ENCODE peak calls at places on chromosomes 12 and 14, in ten cellular contexts. N is RCC 7860; T is choroid plexus epithelial cell; O is foreskin fibroblast; K is LoVo; R is OCI-M1; Z is GM04503; G is naive thymus-derived CD8-positive, alpha-beta T cell; C is aorta; P is posterior cingulate gyrus. S is an unnamed sample.

GRCh38 chr12:56266634-56267442 is at the start of gene COQ10A:
- DNase-seq in N (peak; percentile 68), T (peak; percentile 86), O (peak; percentile 77), K (peak; percentile 93), R (peak; percentile 93), Z (peak; percentile 37), G (peak; percentile 81), C (peak; percentile 94), P (peak; percentile 98), S (peak; percentile 93)

GRCh38 chr12:108627134-108627920 is 6.4 kb downstream of the SELPLG start:
- DNase-seq in N (no peak), T (no peak), O (no peak), K (no peak), R (no peak), Z (no peak), G (no peak), C (no peak), P (peak; percentile 6), S (no peak)

GRCh38 chr14:27528328-27528727 is 930.5 kb upstream of the NOVA1 start:
- DNase-seq in N (no peak), T (peak; percentile 23), O (no peak), K (peak; percentile 11), R (peak; percentile 57), Z (no peak), G (no peak), C (no peak), P (no peak), S (no peak)

GRCh38 chr12:104011265-104011664 is 38.7 kb downstream of the GLT8D2 start:
- DNase-seq in N (peak; percentile 51), T (peak; percentile 88), O (peak; percentile 89), K (no peak), R (no peak), Z (peak; percentile 69), G (no peak), C (no peak), P (no peak), S (no peak)

GRCh38 chr14:24432259-24433131 is 2.7 kb downstream of the KHNYN start:
- DNase-seq in N (no peak), T (no peak), O (no peak), K (no peak), R (no peak), Z (no peak), G (no peak), C (peak; percentile 57), P (no peak), S (no peak)

GRCh38 chr12:110247340-110248095 is 33.5 kb upstream of the ATP2A2 start:
- DNase-seq in N (peak; percentile 74), T (peak; percentile 45), O (no peak), K (peak; percentile 90), R (no peak), Z (no peak), G (no peak), C (no peak), P (peak; percentile 44), S (peak; percentile 86)

GRCh38 chr14:37036669-37037341 is 135.6 kb downstream of the SLC25A21 start:
- DNase-seq in N (no peak), T (peak; percentile 61), O (peak; percentile 9), K (no peak), R (peak; percentile 18), Z (no peak), G (no peak), C (no peak), P (peak; percentile 59), S (no peak)

GRCh38 chr14:99572173-99572999 is 31.6 kb downstream of the CCDC85C start:
- DNase-seq in N (no peak), T (no peak), O (no peak), K (no peak), R (peak; percentile 57), Z (no peak), G (no peak), C (no peak), P (no peak), S (no peak)

GRCh38 chr12:122788387-122788786 is 14.0 kb downstream of the CCDC62 start:
- DNase-seq in N (peak; percentile 18), T (no peak), O (peak; percentile 28), K (no peak), R (no peak), Z (no peak), G (no peak), C (no peak), P (no peak), S (no peak)

GRCh38 chr12:71576546-71576945 is 87.1 kb downstream of the ZFC3H1 start:
- DNase-seq in N (no peak), T (no peak), O (no peak), K (no peak), R (no peak), Z (no peak), G (no peak), C (no peak), P (peak; percentile 6), S (no peak)

GRCh38 chr12:76220980-76221379 is 127.2 kb downstream of the BBS10 start:
- DNase-seq in N (no peak), T (no peak), O (no peak), K (no peak), R (no peak), Z (no peak), G (no peak), C (no peak), P (no peak), S (no peak)

GRCh38 chr12:44000309-44000952 is 164.6 kb downstream of the TMEM117 start:
- DNase-seq in N (peak; percentile 18), T (peak; percentile 57), O (peak; percentile 13), K (peak; percentile 70), R (peak; percentile 83), Z (peak; percentile 3), G (no peak), C (peak; percentile 34), P (no peak), S (no peak)

GRCh38 chr12:42468853-42469252 is 120.7 kb downstream of the PRICKLE1 start:
- DNase-seq in N (no peak), T (peak; percentile 59), O (no peak), K (no peak), R (peak; percentile 74), Z (no peak), G (no peak), C (no peak), P (no peak), S (no peak)

GRCh38 chr14:69260979-69261605 is 1.1 kb downstream of the GALNT16 start:
- DNase-seq in N (no peak), T (no peak), O (no peak), K (peak; percentile 22), R (no peak), Z (no peak), G (peak; percentile 9), C (no peak), P (peak; percentile 87), S (no peak)

GRCh38 chr14:42222924-42223471 is 616.3 kb downstream of the LRFN5 start:
- DNase-seq in N (peak; percentile 53), T (peak; percentile 59), O (peak; percentile 86), K (no peak), R (peak; percentile 20), Z (peak; percentile 59), G (no peak), C (no peak), P (no peak), S (no peak)

GRCh38 chr12:58814036-58814435 is 106.3 kb downstream of the LRIG3 start:
- DNase-seq in N (no peak), T (no peak), O (peak; percentile 47), K (no peak), R (no peak), Z (peak; percentile 51), G (no peak), C (no peak), P (no peak), S (no peak)

GRCh38 chr12:68871899-68872298 is 61.1 kb downstream of the CPM start:
- DNase-seq in N (no peak), T (peak; percentile 77), O (no peak), K (no peak), R (peak; percentile 32), Z (no peak), G (no peak), C (no peak), P (no peak), S (no peak)

GRCh38 chr12:42725839-42726238 is 136.3 kb upstream of the PRICKLE1 start:
- DNase-seq in N (peak; percentile 44), T (peak; percentile 97), O (peak; percentile 71), K (no peak), R (no peak), Z (no peak), G (no peak), C (no peak), P (no peak), S (no peak)

S was measured in mucosa of descending colon.